ENCODE peak calls at places on chromosomes 11 and 22, in eight cellular contexts. P is RWPE1; B is transverse colon; L is A673; R is neuronal stem cell; O is colonic mucosa; S is right atrium auricular region; D is CD4-positive, alpha-beta T cell. F is an unnamed sample.
A peak's percentile ranks its signal among the peaks of the same experiment; 100 is the strongest.

GRCh38 chr11:69388210-69388609 is 93.3 kb upstream of the LINC01488 start:
- DNase-seq in D (no peak), L (no peak), O (no peak), P (no peak), R (no peak), S (no peak), B (no peak), F (no peak)

GRCh38 chr22:30874431-30875370 is 93.9 kb downstream of the MORC2 start:
- DNase-seq in R (no peak), L (no peak), O (no peak), D (no peak), S (no peak), P (no peak), B (no peak), F (no peak)

GRCh38 chr11:72100462-72100861 is 2.6 kb downstream of the LAMTOR1 start:
- DNase-seq in S (no peak), B (no peak), R (no peak), O (no peak), L (no peak), D (no peak), P (no peak), F (no peak)

GRCh38 chr11:133476570-133477262 is 55.6 kb downstream of the OPCML start:
- DNase-seq in S (no peak), O (no peak), P (no peak), L (no peak), R (no peak), D (no peak), B (no peak), F (peak; percentile 11)

GRCh38 chr22:27494821-27495220 is 306.7 kb downstream of the MN1 start:
- DNase-seq in L (no peak), D (no peak), O (no peak), P (no peak), R (peak; percentile 90), B (no peak), S (no peak), F (no peak)

GRCh38 chr11:1121343-1122331 is 36.1 kb upstream of the MUC5AC start:
- DNase-seq in R (no peak), D (no peak), O (peak; percentile 16), B (peak; percentile 6), S (no peak), L (no peak), P (no peak), F (no peak)

GRCh38 chr11:118896921-118897591 is 13.4 kb downstream of the CXCR5 start:
- DNase-seq in S (no peak), O (no peak), P (no peak), L (no peak), R (no peak), B (peak; percentile 6), D (no peak), F (no peak)

GRCh38 chr22:44325718-44326548 is 13.2 kb upstream of the SHISAL1 start:
- DNase-seq in D (no peak), P (no peak), B (no peak), S (no peak), R (no peak), L (peak; percentile 39), O (no peak), F (no peak)

GRCh38 chr11:69088676-69089146 is 40.0 kb downstream of the TPCN2 start:
- DNase-seq in S (peak; percentile 85), P (peak; percentile 89), D (peak; percentile 31), R (peak; percentile 65), B (peak; percentile 79), L (peak; percentile 85), O (peak; percentile 80), F (peak; percentile 82)

GRCh38 chr22:43262990-43263644 is 76.2 kb upstream of the TTLL12 start:
- DNase-seq in R (no peak), O (no peak), L (no peak), S (no peak), B (peak; percentile 33), P (no peak), D (peak; percentile 14), F (no peak)

GRCh38 chr11:120043323-120043945 is 94.5 kb downstream of the TRIM29 start:
- DNase-seq in D (no peak), P (no peak), O (peak; percentile 2), R (no peak), S (no peak), B (no peak), L (no peak), F (no peak)

GRCh38 chr11:69983897-69984438 is 94.1 kb upstream of the ANO1 start:
- DNase-seq in L (no peak), B (no peak), O (no peak), S (no peak), D (no peak), P (no peak), R (no peak), F (no peak)

GRCh38 chr22:39666495-39666894 is 95.9 kb downstream of the CACNA1I start:
- DNase-seq in D (no peak), R (no peak), B (no peak), P (no peak), S (no peak), L (no peak), O (no peak), F (no peak)

GRCh38 chr11:18705651-18706281 is 7.2 kb downstream of the TMEM86A start:
- DNase-seq in P (no peak), R (no peak), B (peak; percentile 37), S (peak; percentile 65), O (peak; percentile 41), D (no peak), L (no peak), F (no peak)

GRCh38 chr11:76524919-76525318 is 80.1 kb downstream of the EMSY start:
- DNase-seq in R (no peak), L (no peak), P (peak; percentile 13), S (peak; percentile 60), B (no peak), D (no peak), O (peak; percentile 56), F (no peak)

GRCh38 chr11:64296830-64297721 is 3.1 kb upstream of the CATSPERZ start:
- DNase-seq in S (no peak), R (no peak), D (no peak), P (no peak), O (no peak), L (no peak), B (no peak), F (no peak)

GRCh38 chr22:26489447-26490036 is 5.9 kb downstream of the SRRD start:
- DNase-seq in R (no peak), O (no peak), D (no peak), L (no peak), B (no peak), P (no peak), S (no peak), F (no peak)

GRCh38 chr11:85647078-85647477 is 689 bp upstream of the TMEM126A start:
- DNase-seq in R (no peak), D (no peak), L (no peak), S (no peak), O (no peak), B (no peak), P (no peak), F (no peak)

GRCh38 chr11:15907806-15908205 is 448.5 kb downstream of the SOX6 start:
- DNase-seq in L (no peak), R (no peak), B (no peak), O (no peak), D (no peak), S (no peak), P (no peak), F (no peak)

GRCh38 chr11:135074397-135074998 is 662.5 kb upstream of the B3GAT1 start:
- DNase-seq in B (no peak), S (no peak), O (no peak), R (no peak), L (peak; percentile 32), D (no peak), P (no peak), F (no peak)

DNA sequence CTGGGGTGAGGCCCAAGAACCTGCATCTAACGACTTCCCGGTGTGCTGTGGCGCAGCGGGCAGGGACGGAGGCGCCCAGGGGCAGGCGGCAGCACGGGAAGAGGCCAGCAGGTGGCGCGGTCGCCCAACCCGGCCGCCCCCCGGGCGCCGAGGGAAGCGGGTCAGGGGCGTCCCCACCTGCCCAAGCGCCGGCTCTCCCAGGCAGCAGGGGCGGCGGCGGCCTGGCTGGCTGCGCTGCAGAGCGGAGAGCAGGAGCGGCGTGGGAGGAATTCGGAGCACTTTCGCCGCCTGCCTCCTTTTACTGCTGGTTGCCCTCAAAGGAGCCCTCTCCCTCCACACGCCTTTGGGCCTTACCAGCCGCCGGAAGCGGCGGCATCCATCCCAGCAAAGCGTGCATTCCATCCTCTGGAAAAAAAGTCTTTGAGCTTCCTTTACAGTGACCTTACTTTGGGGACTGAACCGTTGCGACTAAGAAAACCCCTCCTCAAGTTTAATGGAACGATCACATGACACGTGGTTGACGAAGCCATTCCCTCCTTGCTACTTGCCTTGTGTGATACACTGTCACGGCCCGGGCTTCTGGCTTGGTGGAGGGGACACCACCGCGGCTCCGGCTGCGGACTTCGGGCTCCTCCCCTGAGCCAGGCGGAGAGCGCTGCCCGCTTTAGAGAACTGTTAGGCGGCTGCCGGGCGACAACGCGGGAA is 106.8 kb upstream of the CLMP start:
- DNase-seq in R (peak; percentile 73), P (peak; percentile 49), L (peak; percentile 79), B (peak; percentile 63), S (no peak), D (peak; percentile 44), O (peak; percentile 46), F (no peak)
- H3K27ac ChIP-seq in R (no peak overlapping the region), P (no peak overlapping the region), L (no peak overlapping the region), B (no peak overlapping the region), S (no peak overlapping the region), D (no peak overlapping the region), O (no peak overlapping the region), F (no peak overlapping the region)

DNA sequence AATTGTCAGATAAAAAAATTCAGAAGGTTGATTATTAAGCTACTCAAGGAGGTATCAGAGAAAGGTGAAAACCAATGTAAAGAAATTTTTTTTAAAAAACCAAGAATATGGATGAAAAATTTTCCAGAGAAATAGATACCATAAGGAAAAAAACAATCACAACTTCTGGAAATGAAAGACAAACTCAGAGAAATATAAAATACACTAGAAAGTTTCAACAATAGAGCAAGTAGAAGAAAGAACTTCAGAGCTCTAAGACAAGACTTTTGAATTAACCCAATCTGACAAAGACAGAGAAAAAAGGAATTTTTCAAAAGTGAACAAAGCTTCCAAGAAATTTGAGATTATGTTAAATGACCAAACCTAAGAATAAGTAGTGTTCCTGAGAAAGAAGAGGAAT is 62.9 kb upstream of the TEAD1 start:
- DNase-seq in O (no peak), P (no peak), B (no peak), R (no peak), S (no peak), L (no peak), D (no peak), F (no peak)
- H3K27ac ChIP-seq in O (no peak overlapping the region), P (no peak overlapping the region), B (no peak overlapping the region), R (no peak overlapping the region), S (no peak overlapping the region), L (no peak overlapping the region), D (no peak overlapping the region), F (no peak overlapping the region)

DNA sequence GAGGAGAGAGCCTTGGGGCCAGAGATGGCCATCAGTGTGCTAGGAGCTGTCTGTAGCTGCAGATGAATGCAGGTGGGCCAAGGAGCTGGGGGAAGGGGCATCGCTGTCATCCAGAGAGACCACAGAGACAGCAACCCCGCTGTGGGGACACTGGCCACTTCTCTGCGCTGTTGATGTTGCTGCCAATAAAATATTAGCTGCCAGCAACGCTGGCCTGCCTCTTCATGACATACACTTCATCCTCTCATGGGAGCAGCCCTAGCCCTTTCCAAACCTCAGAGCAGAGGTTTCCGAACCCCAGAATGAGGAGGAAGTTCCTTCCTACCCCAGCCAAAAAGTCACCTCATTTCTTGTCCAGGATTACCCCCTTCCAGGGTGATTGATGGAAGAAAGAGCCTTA is 106.2 kb downstream of the PARVA start:
- DNase-seq in O (no peak), P (no peak), B (no peak), D (no peak), L (no peak), R (no peak), S (no peak), F (no peak)
- H3K27ac ChIP-seq in O (no peak overlapping the region), P (no peak overlapping the region), B (peak overlapping the region; percentile 35), D (no peak overlapping the region), L (no peak overlapping the region), R (no peak overlapping the region), S (peak overlapping the region; percentile 17), F (no peak overlapping the region)

GRCh38 chr22:38243007-38243775 is 29.6 kb downstream of the TMEM184B start:
- DNase-seq in D (no peak), O (peak; percentile 89), R (no peak), S (no peak), P (peak; percentile 33), L (no peak), B (peak; percentile 81), F (no peak)
- H3K27ac ChIP-seq in D (no peak overlapping the region), O (peak overlapping the region; percentile 72), R (peak overlapping the region; percentile 15), S (peak overlapping the region; percentile 66), P (peak overlapping the region; percentile 94), L (no peak overlapping the region), B (peak overlapping the region; percentile 67), F (no peak overlapping the region)